ENCODE peak calls at places on chromosome 9, in six cellular contexts. J, C, V, Z, Y and W are unnamed samples.

GRCh38 chr9:76926324-76926731 is 20.4 kb upstream of the PRUNE2 start:
- DNase-seq in J (no peak), C (no peak), V (no peak), Z (peak; percentile 91), Y (no peak), W (no peak)

GRCh38 chr9:96040591-96041461 is 165.3 kb downstream of the ERCC6L2 start:
- DNase-seq in J (no peak), C (no peak), V (no peak), Z (no peak), Y (peak; percentile 54), W (no peak)

GRCh38 chr9:27572566-27572917 is 739 bp downstream of the C9orf72 start:
- DNase-seq in J (peak; percentile 27), C (no peak), V (peak; percentile 60), Z (peak; percentile 51), Y (peak; percentile 47), W (no peak)

GRCh38 chr9:89419978-89420394 is 77.9 kb downstream of the SEMA4D start:
- DNase-seq in J (no peak), C (peak; percentile 64), V (no peak), Z (no peak), Y (no peak), W (no peak)

GRCh38 chr9:137791947-137792346 is 85.6 kb upstream of the CACNA1B start:
- DNase-seq in J (no peak), C (no peak), V (no peak), Z (no peak), Y (no peak), W (no peak)

GRCh38 chr9:134227451-134228411 is 63.4 kb upstream of the RNU6ATAC start:
- DNase-seq in J (no peak), C (no peak), V (no peak), Z (no peak), Y (peak; percentile 80), W (no peak)

GRCh38 chr9:97059661-97060060 is 20.7 kb upstream of the CTSV start:
- DNase-seq in J (no peak), C (no peak), V (no peak), Z (no peak), Y (no peak), W (no peak)

GRCh38 chr9:93059097-93059959 is 827 bp downstream of the SUSD3 start:
- DNase-seq in J (peak; percentile 17), C (peak; percentile 89), V (peak; percentile 43), Z (no peak), Y (peak; percentile 80), W (no peak)

GRCh38 chr9:130890124-130890523 is 6.5 kb downstream of the QRFP start:
- DNase-seq in J (no peak), C (no peak), V (no peak), Z (no peak), Y (no peak), W (no peak)

GRCh38 chr9:21686738-21687137 is 115.7 kb upstream of the MTAP start:
- DNase-seq in J (no peak), C (no peak), V (no peak), Z (no peak), Y (no peak), W (no peak)

GRCh38 chr9:134545213-134546211 is 96.1 kb upstream of the COL5A1 start:
- DNase-seq in J (no peak), C (peak; percentile 38), V (no peak), Z (peak; percentile 62), Y (peak; percentile 56), W (no peak)

GRCh38 chr9:137482094-137482781 is 23.1 kb upstream of the NSMF start:
- DNase-seq in J (no peak), C (peak; percentile 73), V (no peak), Z (peak; percentile 81), Y (peak; percentile 34), W (no peak)

GRCh38 chr9:79781263-79781662 is 209.5 kb downstream of the TLE4 start:
- DNase-seq in J (no peak), C (no peak), V (no peak), Z (no peak), Y (no peak), W (no peak)

GRCh38 chr9:7756088-7756487 is 43.5 kb downstream of the DMAC1 start:
- DNase-seq in J (no peak), C (no peak), V (no peak), Z (no peak), Y (no peak), W (no peak)

GRCh38 chr9:94919376-94920098 is 193.0 kb downstream of the AOPEP start:
- DNase-seq in J (no peak), C (no peak), V (no peak), Z (peak; percentile 67), Y (no peak), W (no peak)

DNA sequence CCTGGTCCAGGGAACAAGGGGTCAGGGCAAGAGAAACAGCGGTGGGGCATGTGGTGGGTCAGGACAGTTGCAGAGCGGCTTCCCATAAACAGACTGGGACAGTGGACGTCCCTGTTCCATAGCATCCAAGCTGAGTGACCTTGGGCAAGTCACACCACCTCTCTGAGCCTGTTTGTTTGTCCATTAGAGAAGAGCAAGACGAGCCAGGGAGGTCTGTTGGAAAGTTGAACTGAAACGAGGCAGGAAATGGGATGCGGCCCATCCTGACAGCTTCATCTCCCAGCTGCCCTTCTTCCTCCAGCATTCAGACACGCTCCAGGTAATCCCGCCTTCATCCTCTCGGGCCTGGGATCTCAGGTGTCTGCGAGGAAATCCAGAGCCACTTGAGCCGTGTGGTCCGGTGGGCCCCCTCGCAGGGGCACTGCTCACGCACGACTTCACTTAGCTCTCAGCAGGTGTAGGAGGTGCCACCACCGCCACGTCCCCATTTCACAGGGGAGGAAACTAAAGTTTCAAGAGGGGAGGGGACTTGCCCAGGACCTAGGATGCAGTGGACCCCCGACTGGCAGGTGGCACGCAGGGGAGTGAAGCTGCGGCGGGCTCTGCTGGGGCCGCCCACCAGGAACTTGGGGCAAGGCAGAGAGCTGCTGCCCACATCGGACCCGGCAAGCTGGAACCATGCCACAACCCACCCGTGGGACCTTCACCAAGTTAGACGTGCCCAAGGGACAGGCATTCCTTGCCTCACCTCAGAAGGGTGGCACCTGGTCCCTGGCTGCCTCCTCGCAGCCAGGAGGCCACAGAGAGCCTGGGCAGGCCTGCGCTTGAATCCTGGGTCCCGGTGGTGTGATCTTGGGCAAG is 13.0 kb downstream of the PTGES2 start:
- DNase-seq in J (no peak), C (peak; percentile 73), V (no peak), Z (no peak), Y (peak; percentile 63), W (no peak)
- H3K4me3 ChIP-seq in J (no peak overlapping the region), C (no peak overlapping the region), V (no peak overlapping the region), Z (no peak overlapping the region), Y (no peak overlapping the region), W (no peak overlapping the region)

DNA sequence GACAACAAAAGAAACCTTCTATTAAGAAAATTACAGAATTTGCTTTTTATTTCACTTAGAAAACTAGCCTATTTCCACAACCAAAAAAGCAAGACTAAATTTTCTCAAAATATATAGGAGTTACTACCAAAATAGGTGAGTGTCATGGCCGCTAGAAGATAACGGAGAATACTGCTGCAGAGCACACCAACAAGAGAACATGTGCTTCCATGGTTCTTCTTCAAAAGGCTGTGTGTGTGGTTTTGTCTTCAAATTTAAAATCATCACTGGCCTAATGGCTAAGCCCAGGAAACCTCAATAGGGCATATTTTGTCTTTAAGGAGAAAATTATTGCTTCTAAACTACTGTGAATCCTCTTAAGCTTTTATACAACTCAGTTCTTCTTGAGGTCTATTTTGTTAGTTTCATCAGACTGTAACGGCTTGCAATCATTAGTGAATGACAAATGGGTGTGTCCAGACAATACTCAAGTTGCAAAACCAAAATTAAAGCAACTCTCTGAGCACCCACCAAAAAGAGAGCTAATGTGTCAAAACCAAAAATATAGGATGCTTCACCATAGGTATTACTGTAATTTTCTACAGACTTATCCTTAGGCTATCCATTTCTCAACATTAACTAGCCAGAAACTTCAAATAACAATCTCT is 3.3 kb downstream of the SETX start:
- DNase-seq in J (no peak), C (no peak), V (no peak), Z (no peak), Y (no peak), W (no peak)
- H3K4me3 ChIP-seq in J (peak overlapping the region; percentile 83), C (peak overlapping the region; percentile 34), V (peak overlapping the region; percentile 37), Z (no peak overlapping the region), Y (no peak overlapping the region), W (peak overlapping the region; percentile 24)

DNA sequence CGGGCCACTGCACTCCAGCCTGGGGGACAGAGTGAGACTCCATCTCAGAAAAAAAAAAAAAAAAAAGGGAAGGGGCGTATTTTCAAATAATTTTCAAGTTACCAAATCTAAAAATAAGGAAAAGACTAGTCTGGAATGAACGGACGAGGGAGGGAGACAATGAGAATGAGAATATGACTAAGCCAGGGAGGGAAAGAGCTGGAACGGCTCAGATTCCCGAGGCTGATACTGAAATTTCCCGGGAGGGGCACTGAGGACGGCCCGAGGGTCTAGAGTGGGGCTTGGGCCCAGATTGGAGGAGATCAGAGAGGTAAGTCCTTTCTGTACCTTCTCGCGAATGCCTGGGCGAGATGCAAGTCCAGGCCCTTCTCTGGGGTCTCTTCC is 3.4 kb upstream of the CCIN start:
- DNase-seq in J (no peak), C (no peak), V (no peak), Z (peak; percentile 60), Y (no peak), W (no peak)
- H3K4me3 ChIP-seq in J (no peak overlapping the region), C (peak overlapping the region; percentile 47), V (no peak overlapping the region), Z (peak overlapping the region; percentile 58), Y (peak overlapping the region; percentile 47), W (peak overlapping the region; percentile 48)

DNA sequence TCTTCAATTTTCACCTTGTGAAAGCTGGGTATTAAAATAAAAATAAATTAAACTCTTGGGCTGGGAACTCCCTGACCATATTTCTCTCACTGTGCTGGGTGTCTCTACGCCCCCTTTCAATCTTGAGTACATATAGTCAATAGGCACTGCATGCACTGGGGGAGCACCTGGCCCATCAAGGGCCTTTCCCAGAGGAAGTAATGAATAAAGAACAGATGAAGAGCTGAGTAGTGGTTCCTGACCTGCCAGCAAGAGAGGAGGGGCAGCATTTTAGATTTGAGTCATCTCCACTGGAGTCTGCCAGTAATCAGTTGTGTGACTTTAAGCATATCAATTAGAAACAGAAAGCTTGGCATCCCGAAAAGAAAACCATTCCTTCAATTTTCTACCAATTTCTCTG is 6.2 kb downstream of the MAPKAP1 start:
- DNase-seq in J (no peak), C (no peak), V (no peak), Z (no peak), Y (peak; percentile 49), W (no peak)
- H3K4me3 ChIP-seq in J (no peak overlapping the region), C (no peak overlapping the region), V (no peak overlapping the region), Z (no peak overlapping the region), Y (no peak overlapping the region), W (no peak overlapping the region)

GRCh38 chr9:124415852-124416484 is 726 bp upstream of the PSMB7 start:
- DNase-seq in J (no peak), C (no peak), V (no peak), Z (no peak), Y (peak; percentile 76), W (no peak)
- H3K4me3 ChIP-seq in J (peak overlapping the region; percentile 93), C (peak overlapping the region; percentile 91), V (peak overlapping the region; percentile 44), Z (peak overlapping the region; percentile 74), Y (no peak overlapping the region), W (peak overlapping the region; percentile 65)